ENCODE peak calls at places on chromosome 11, in nine cellular contexts. N is keratinocyte, Y is Caco-2, T is OCI-LY7, D is HFF-Myc, Q is IMR-90, Z is A549, O is MM.1S, J is mesothelial cell of epicardium. M is an unnamed sample.

GRCh38 chr11:86244063-86244521 is 461 bp upstream of the EED start:
- DNase-seq in D (no peak), J (peak), Z (peak), Q (peak), T (peak), O (peak), Y (peak), N (no peak), M (peak)

GRCh38 chr11:79174045-79175008 is 266.5 kb downstream of the TENM4 start:
- DNase-seq in T (no peak), J (no peak), D (no peak), O (no peak), Q (peak), N (no peak), Y (no peak), Z (no peak), M (no peak)

GRCh38 chr11:97140885-97141494 is 751.2 kb downstream of the JRKL start:
- DNase-seq in N (no peak), O (peak), T (peak), Z (no peak), D (no peak), Q (no peak), Y (peak), J (no peak), M (no peak)

GRCh38 chr11:93654266-93654665 is 7.2 kb upstream of the CEP295 start:
- DNase-seq in D (no peak), Y (no peak), O (no peak), Q (no peak), T (no peak), J (no peak), N (no peak), Z (no peak), M (no peak)

GRCh38 chr11:1195690-1196515 is 27.0 kb upstream of the MUC5B start:
- DNase-seq in J (no peak), T (no peak), Q (no peak), O (no peak), Y (no peak), N (no peak), D (no peak), Z (no peak), M (no peak)

GRCh38 chr11:75813622-75814039 is 1.4 kb upstream of the UVRAG start:
- DNase-seq in N (peak), Q (peak), D (no peak), O (no peak), J (no peak), Z (no peak), T (no peak), Y (no peak), M (no peak)

GRCh38 chr11:66100272-66101037 is 30.4 kb downstream of the PACS1 start:
- DNase-seq in N (no peak), T (peak), J (no peak), Y (no peak), O (no peak), D (no peak), Z (peak), Q (no peak), M (peak)

GRCh38 chr11:45929486-45930030 is 7.1 kb downstream of the LARGE2 start:
- DNase-seq in D (no peak), J (no peak), Y (no peak), Q (no peak), O (no peak), T (no peak), N (no peak), Z (no peak), M (peak)

GRCh38 chr11:76025068-76025467 is 181.2 kb downstream of the WNT11 start:
- DNase-seq in N (no peak), J (no peak), D (peak), T (no peak), Q (peak), Z (no peak), Y (no peak), O (peak), M (no peak)

GRCh38 chr11:34866375-34866774 is 49.8 kb downstream of the APIP start:
- DNase-seq in N (no peak), Z (no peak), Y (no peak), Q (peak), D (no peak), T (no peak), J (no peak), O (no peak), M (no peak)

GRCh38 chr11:38456371-38456770 is 1858.3 kb upstream of the RAG2 start:
- DNase-seq in Y (no peak), O (no peak), Z (no peak), D (no peak), J (no peak), Q (no peak), N (no peak), T (no peak), M (no peak)

GRCh38 chr11:2816941-2817421 is 68.6 kb downstream of the CDKN1C start:
- DNase-seq in N (no peak), T (no peak), O (no peak), D (no peak), Q (peak), J (no peak), Y (no peak), Z (no peak), M (no peak)

GRCh38 chr11:7606496-7606895 is 66.8 kb downstream of the CYB5R2 start:
- DNase-seq in N (no peak), O (no peak), J (no peak), Z (peak), Q (no peak), Y (no peak), D (no peak), T (no peak), M (no peak)

GRCh38 chr11:113697075-113697474 is 9.0 kb downstream of the TMPRSS5 start:
- DNase-seq in N (no peak), Q (no peak), Z (no peak), Y (no peak), O (no peak), J (no peak), T (no peak), D (no peak), M (no peak)

GRCh38 chr11:111334495-111335123 is 36.3 kb downstream of the POU2AF3 start:
- DNase-seq in O (no peak), Y (peak), Z (no peak), Q (no peak), D (no peak), N (no peak), T (no peak), J (no peak), M (no peak)

GRCh38 chr11:2774173-2775082 is 74.6 kb upstream of the KCNQ1OT1 start:
- DNase-seq in Q (no peak), Z (no peak), O (no peak), J (no peak), T (no peak), Y (no peak), D (no peak), N (no peak), M (peak)

GRCh38 chr11:63911440-63911839 is 5.5 kb downstream of the RCOR2 start:
- DNase-seq in Q (no peak), J (no peak), N (no peak), T (no peak), O (no peak), Y (no peak), D (no peak), Z (no peak), M (no peak)

GRCh38 chr11:32891657-32892354 is 805 bp upstream of the QSER1 start:
- DNase-seq in N (no peak), T (no peak), Y (no peak), O (no peak), J (no peak), D (no peak), Z (peak), Q (no peak), M (no peak)

GRCh38 chr11:70501026-70501901 is 102.9 kb downstream of the CTTN start:
- DNase-seq in Y (no peak), O (no peak), Q (no peak), D (no peak), J (no peak), N (no peak), T (no peak), Z (no peak), M (no peak)

GRCh38 chr11:63710476-63711217 is 29.3 kb downstream of the RTN3 start:
- DNase-seq in Y (peak), O (no peak), N (no peak), Q (peak), T (no peak), J (no peak), D (peak), Z (no peak), M (no peak)

GRCh38 chr11:74543991-74544390 is 48.4 kb upstream of the POLD3 start:
- DNase-seq in T (peak), Z (no peak), Q (no peak), D (no peak), J (no peak), O (no peak), Y (peak), N (no peak), M (no peak)

GRCh38 chr11:119599864-119600593 is 129.0 kb downstream of the NECTIN1 start:
- DNase-seq in T (no peak), Z (no peak), Y (no peak), J (no peak), N (peak), D (no peak), Q (peak), O (no peak), M (no peak)

GRCh38 chr11:109960831-109961230 is 132.4 kb upstream of the ZC3H12C start:
- DNase-seq in N (no peak), Z (no peak), T (no peak), Q (peak), D (no peak), J (no peak), Y (no peak), O (no peak), M (no peak)

GRCh38 chr11:91366816-91367215 is 857.8 kb upstream of the FAT3 start:
- DNase-seq in Y (no peak), T (no peak), J (no peak), O (no peak), Q (no peak), Z (no peak), N (no peak), D (no peak), M (no peak)

GRCh38 chr11:60945295-60945667 is 6.7 kb downstream of the SLC15A3 start:
- DNase-seq in T (no peak), Z (no peak), D (no peak), O (no peak), J (no peak), Y (no peak), Q (no peak), N (no peak), M (no peak)

GRCh38 chr11:17613428-17613962 is 66.4 kb downstream of the OTOG start:
- DNase-seq in Y (no peak), D (no peak), O (no peak), T (no peak), J (no peak), Z (no peak), Q (no peak), N (no peak), M (no peak)
- TF ChIP-seq CTCF in Y (no peak), D (no peak), O (no peak), T (no peak), J (no peak), Z (no peak), Q (no peak), N (no peak), M (no peak)

GRCh38 chr11:107427569-107428180 is 29.9 kb downstream of the CWF19L2 start:
- DNase-seq in D (no peak), N (no peak), Q (no peak), T (no peak), Y (no peak), J (no peak), Z (no peak), O (no peak), M (no peak)

DNA sequence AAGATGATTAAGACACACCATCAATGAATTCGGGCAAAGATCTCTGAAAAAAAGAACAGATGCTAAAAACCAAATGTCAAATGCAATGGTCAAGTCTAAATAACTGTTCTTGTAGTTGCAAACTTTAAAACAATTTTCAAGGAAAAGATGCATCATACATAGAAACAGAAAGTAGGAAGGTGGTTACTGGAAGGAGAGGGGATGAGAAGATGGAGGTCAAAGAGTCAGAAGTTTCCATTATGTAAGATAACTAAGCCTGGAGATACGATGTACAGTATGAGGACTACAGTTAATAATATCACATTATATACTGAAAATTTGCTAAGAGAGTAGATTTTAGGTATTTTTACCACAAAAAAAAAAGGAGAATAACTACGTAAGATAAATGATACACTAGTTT is 27.1 kb downstream of the CWF19L2 start:
- DNase-seq in D (no peak), J (no peak), Q (no peak), Y (no peak), N (no peak), Z (no peak), T (no peak), O (no peak), M (no peak)
- TF ChIP-seq CTCF in D (no peak), J (no peak), Q (no peak), Y (no peak), N (no peak), Z (no peak), T (no peak), O (no peak), M (no peak)

DNA sequence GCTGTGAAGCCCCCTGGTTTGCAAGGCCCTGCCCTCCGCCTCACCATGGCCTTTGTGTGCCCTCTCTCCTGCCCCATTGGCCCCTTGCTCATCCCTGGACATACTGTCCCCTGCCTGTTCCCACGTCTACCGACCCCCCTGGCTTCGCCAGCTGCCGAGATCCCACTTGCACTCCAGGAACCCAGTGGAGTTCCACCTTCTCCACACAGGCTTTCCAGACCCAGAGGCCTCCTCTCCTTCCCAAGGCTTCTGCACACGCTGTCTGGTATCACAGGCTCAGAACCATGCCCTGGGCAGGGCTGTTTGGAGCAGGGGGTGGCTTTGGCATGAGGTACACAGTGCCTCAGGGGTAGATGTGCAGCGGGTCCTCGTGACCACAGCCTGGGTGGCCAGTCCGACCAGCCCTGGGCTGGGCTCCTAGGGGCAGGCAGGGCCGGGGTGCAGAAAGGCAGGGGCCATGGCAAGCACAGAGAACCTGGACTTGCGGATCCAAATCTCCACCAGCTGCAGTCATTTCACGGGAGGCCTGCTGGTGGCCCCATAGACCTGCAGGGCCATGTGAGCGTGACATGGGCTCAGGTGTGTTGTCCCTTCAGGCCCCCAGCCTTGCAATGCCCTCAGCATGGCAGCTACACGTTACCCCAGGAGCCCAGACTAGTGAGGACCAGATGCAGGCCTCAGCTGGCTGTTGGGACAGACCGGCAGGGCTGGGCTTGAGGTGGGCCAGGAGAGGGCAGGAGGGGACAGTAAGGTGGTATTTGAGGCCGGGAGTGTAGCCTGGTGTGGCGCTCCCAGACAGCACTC is 9.5 kb downstream of the GRK2 start:
- DNase-seq in O (no peak), J (no peak), T (peak), Y (no peak), N (no peak), Z (no peak), D (no peak), Q (no peak), M (peak)
- TF ChIP-seq CTCF in O (no peak), J (no peak), T (peak), Y (no peak), N (peak), Z (no peak), D (no peak), Q (no peak), M (no peak)

GRCh38 chr11:123303924-123304323 is 108.9 kb upstream of the CLMP start:
- DNase-seq in N (no peak), J (no peak), T (peak), D (no peak), Q (no peak), Z (no peak), Y (no peak), O (peak), M (no peak)

GRCh38 chr11:123301696-123302400 is 106.8 kb upstream of the CLMP start:
- DNase-seq in Z (peak), J (peak), T (no peak), Y (peak), O (peak), D (no peak), Q (peak), N (no peak), M (peak)

GRCh38 chr11:123304828-123305530 is 109.9 kb upstream of the CLMP start:
- DNase-seq in Y (no peak), T (peak), Z (no peak), O (no peak), N (no peak), J (no peak), D (no peak), Q (no peak), M (no peak)

GRCh38 chr11:123300874-123301695 is 106.0 kb upstream of the CLMP start:
- DNase-seq in T (peak), J (no peak), N (peak), Q (peak), D (no peak), Y (no peak), Z (no peak), O (no peak), M (no peak)

GRCh38 chr11:123302751-123303195 is 107.7 kb upstream of the CLMP start:
- DNase-seq in N (no peak), T (peak), O (no peak), Q (peak), D (peak), Z (no peak), J (no peak), Y (no peak), M (no peak)
- TF ChIP-seq CTCF in N (no peak), T (peak), O (no peak), Q (peak), D (peak), Z (no peak), J (no peak), Y (no peak), M (no peak)